ENCODE peak calls at places on chromosomes 4 and X, in four cellular contexts. O is B cell, U is BJ, Y is epithelial cell of proximal tubule. F is an unnamed sample.

GRCh38 chr4:147733614-147734344 is 1.9 kb downstream of the ARHGAP10 start:
- DNase-seq in U (no peak), Y (no peak), O (no peak), F (no peak)

GRCh38 chr4:150242820-150243458 is 164.7 kb downstream of the DCLK2 start:
- DNase-seq in U (no peak), O (peak), Y (no peak), F (peak)

GRCh38 chr4:13657016-13657415 is 29.5 kb upstream of the BOD1L1 start:
- DNase-seq in U (no peak), O (no peak), Y (no peak), F (no peak)

GRCh38 chr4:123092603-123093002 is 170.2 kb upstream of the NUDT6 start:
- DNase-seq in Y (no peak), U (no peak), O (no peak), F (no peak)

GRCh38 chr4:26871611-26872010 is 11.0 kb downstream of the STIM2 start:
- DNase-seq in U (no peak), Y (no peak), O (no peak), F (peak)

GRCh38 chrX:71666240-71667223 is 814 bp upstream of the LOC101059915 start:
- DNase-seq in Y (no peak), O (no peak), U (no peak), F (no peak)

GRCh38 chrX:134548257-134548732 is 88.3 kb downstream of the HPRT1 start:
- DNase-seq in Y (no peak), O (peak), U (no peak), F (no peak)

GRCh38 chr4:25100156-25100555 is 60.1 kb downstream of the SEPSECS start:
- DNase-seq in Y (no peak), O (no peak), U (no peak), F (no peak)

GRCh38 chr4:39576268-39576667 is 49.0 kb upstream of the UGDH start:
- DNase-seq in U (no peak), O (no peak), Y (no peak), F (peak)

GRCh38 chr4:186710521-186711119 is 13.0 kb downstream of the FAT1 start:
- DNase-seq in Y (no peak), O (no peak), U (no peak), F (no peak)

GRCh38 chr4:189912170-189912569 is 28.5 kb upstream of the FRG1 start:
- DNase-seq in O (no peak), U (no peak), Y (no peak), F (no peak)

GRCh38 chr4:77007358-77008230 is 58.0 kb downstream of the SEPTIN11 start:
- DNase-seq in Y (no peak), O (no peak), U (no peak), F (peak)

GRCh38 chrX:11757729-11758399 is at the start of gene MSL3:
- DNase-seq in Y (no peak), O (peak), U (no peak), F (peak)

GRCh38 chrX:129996120-129996519 is 13.7 kb downstream of the BCORL1 start:
- DNase-seq in U (peak), Y (no peak), O (no peak), F (peak)

GRCh38 chr4:46999584-46999983 is 6.2 kb upstream of the GABRA4 start:
- DNase-seq in Y (no peak), U (no peak), O (no peak), F (no peak)

GRCh38 chr4:45147866-45148265 is 421.5 kb upstream of the GNPDA2 start:
- DNase-seq in Y (no peak), U (no peak), O (no peak), F (no peak)

GRCh38 chrX:152865232-152865920 is 32.5 kb upstream of the ZNF185 start:
- DNase-seq in Y (no peak), O (no peak), U (no peak), F (no peak)

GRCh38 chrX:112636951-112637541 is 42.7 kb downstream of the LHFPL1 start:
- DNase-seq in O (no peak), U (peak), Y (no peak), F (peak)

GRCh38 chr4:113293043-113293560 is 243.6 kb downstream of the ANK2 start:
- DNase-seq in O (no peak), U (no peak), Y (no peak), F (peak)

GRCh38 chr4:145679991-145680455 is at the start of gene C4orf51:
- DNase-seq in U (peak), O (no peak), Y (peak), F (peak)

GRCh38 chr4:6008766-6009385 is 9.4 kb downstream of the C4orf50 start:
- DNase-seq in Y (no peak), U (no peak), O (no peak), F (no peak)

GRCh38 chrX:123308663-123309062 is 124.6 kb downstream of the GRIA3 start:
- DNase-seq in U (no peak), Y (no peak), O (no peak), F (no peak)

GRCh38 chrX:152299787-152300186 is 151.3 kb downstream of the GABRA3 start:
- DNase-seq in U (no peak), O (no peak), Y (no peak), F (no peak)

GRCh38 chr4:84050014-84050413 is 449.1 kb downstream of the NKX6-1 start:
- DNase-seq in O (no peak), U (no peak), Y (no peak), F (no peak)

GRCh38 chr4:150139297-150139696 is 61.1 kb downstream of the DCLK2 start:
- DNase-seq in O (no peak), Y (no peak), U (no peak), F (no peak)

GRCh38 chr4:5381981-5382441 is 326.3 kb downstream of the EVC2 start:
- DNase-seq in O (no peak), Y (no peak), U (peak), F (peak)

GRCh38 chrX:71184803-71185495 is 38.1 kb upstream of the GJB1 start:
- DNase-seq in Y (no peak), O (no peak), U (no peak), F (no peak)

GRCh38 chr4:40948017-40948416 is 198.3 kb downstream of the NSUN7 start:
- DNase-seq in Y (no peak), O (no peak), U (no peak), F (no peak)

GRCh38 chrX:133444196-133444595 is 28.9 kb upstream of the GPC4 start:
- DNase-seq in U (no peak), O (no peak), Y (no peak), F (no peak)

GRCh38 chr4:135485371-135485770 is 1283.8 kb upstream of the PABPC4L start:
- DNase-seq in Y (no peak), O (no peak), U (no peak), F (no peak)

GRCh38 chr4:151675366-151676060 is 85.3 kb downstream of the GATB start:
- DNase-seq in O (no peak), U (no peak), Y (peak), F (no peak)

GRCh38 chrX:2677764-2678163 is 13.3 kb upstream of the CD99 start:
- DNase-seq in Y (peak), O (no peak), U (peak), F (peak)

GRCh38 chr4:107989537-107990386 is at the start of gene HADH:
- DNase-seq in Y (no peak), O (peak), U (peak), F (peak)

GRCh38 chrX:134931550-134931949 is 59.2 kb upstream of the SMIM10 start:
- DNase-seq in O (no peak), U (no peak), Y (no peak), F (no peak)

GRCh38 chr4:89110541-89110985 is 770 bp upstream of the TIGD2 start:
- DNase-seq in U (no peak), O (no peak), Y (no peak), F (no peak)

GRCh38 chrX:24231169-24231568 is 81.6 kb downstream of the ZFX start:
- DNase-seq in Y (peak), O (no peak), U (peak), F (peak)

GRCh38 chr4:70734168-70734954 is 12.6 kb downstream of the RUFY3 start:
- DNase-seq in O (peak), U (peak), Y (no peak), F (peak)

GRCh38 chr4:94892051-94892450 is 134.3 kb downstream of the BMPR1B start:
- DNase-seq in O (no peak), Y (no peak), U (no peak), F (no peak)

GRCh38 chr4:163486321-163486720 is 8.2 kb upstream of the TMA16 start:
- DNase-seq in Y (no peak), O (no peak), U (no peak), F (no peak)

GRCh38 chr4:182647901-182648300 is 269.3 kb downstream of the DCTD start:
- DNase-seq in O (no peak), U (no peak), Y (no peak), F (no peak)

GRCh38 chrX:138745215-138745614 is 33.7 kb upstream of the FGF13 start:
- DNase-seq in U (no peak), Y (no peak), O (peak), F (peak)
- TF ChIP-seq CTCF in U (peak), Y (peak), O (peak), F (peak)

DNA sequence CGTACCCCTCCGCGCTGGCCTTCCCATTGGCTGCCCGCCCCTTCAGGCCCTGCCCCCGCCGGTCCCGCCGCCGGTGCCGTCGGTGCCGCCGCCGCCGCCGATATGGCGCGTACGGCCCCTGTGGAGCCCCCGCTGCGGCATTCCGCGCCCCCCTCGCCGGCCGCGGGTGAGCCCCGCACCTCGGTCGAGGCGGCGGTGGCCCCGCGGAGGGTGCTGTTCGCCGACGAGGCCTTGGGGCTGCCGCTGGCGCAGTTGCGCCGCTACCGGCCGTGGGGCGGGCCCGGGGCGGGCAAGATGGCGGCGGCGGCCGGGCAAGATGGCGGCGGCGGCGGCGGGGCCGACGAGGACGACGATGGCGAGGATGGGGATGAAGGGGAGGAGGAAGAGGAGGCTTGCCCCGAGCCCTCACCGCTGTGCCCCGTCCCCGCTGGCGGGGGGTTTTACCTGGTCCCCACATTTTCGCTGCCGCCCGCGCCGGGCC is at the start of gene PPP1R3F:
- DNase-seq in U (no peak), O (no peak), Y (no peak), F (no peak)
- TF ChIP-seq CTCF in U (no peak), O (no peak), Y (no peak), F (no peak)

GRCh38 chr4:1763070-1763549 is 30.0 kb upstream of the FGFR3 start:
- DNase-seq in O (no peak), U (no peak), Y (no peak), F (no peak)

GRCh38 chr4:1765409-1766335 is 27.4 kb upstream of the FGFR3 start:
- DNase-seq in O (no peak), Y (no peak), U (no peak), F (no peak)

GRCh38 chr4:1762264-1763010 is 30.7 kb upstream of the FGFR3 start:
- DNase-seq in U (no peak), O (no peak), Y (no peak), F (no peak)

GRCh38 chr4:1764670-1765069 is 28.4 kb upstream of the FGFR3 start:
- DNase-seq in O (no peak), Y (no peak), U (no peak), F (no peak)

GRCh38 chr4:1763550-1764080 is 29.5 kb upstream of the FGFR3 start:
- DNase-seq in Y (no peak), U (no peak), O (no peak), F (peak)
- TF ChIP-seq CTCF in Y (no peak), U (no peak), O (no peak), F (peak)

DNA sequence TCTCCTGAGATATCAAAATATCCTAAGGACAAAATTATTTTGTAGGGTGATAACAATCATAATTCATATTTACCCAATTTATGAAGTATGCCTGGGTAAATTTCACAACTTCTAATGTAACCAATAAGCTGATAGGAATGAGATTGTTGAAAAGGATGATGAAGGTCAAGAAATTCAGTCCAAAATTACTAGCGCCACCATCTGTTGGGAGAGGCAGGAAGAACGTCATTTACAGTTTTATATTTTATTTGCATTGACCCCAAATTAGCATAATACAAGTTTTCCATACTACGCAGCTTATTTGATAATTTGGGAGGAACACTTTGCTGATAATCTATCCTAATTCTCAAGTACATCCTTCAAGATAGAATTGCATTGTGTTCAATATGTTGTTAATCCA is 78.7 kb downstream of the ATP8A1 start:
- DNase-seq in Y (no peak), O (no peak), U (no peak), F (no peak)
- TF ChIP-seq CTCF in Y (peak), O (no peak), U (no peak), F (no peak)

GRCh38 chrX:139889760-139890159 is 43.1 kb downstream of the ATP11C start:
- DNase-seq in Y (peak), O (no peak), U (no peak), F (peak)
- TF ChIP-seq CTCF in Y (no peak), O (no peak), U (no peak), F (no peak)

GRCh38 chrX:155864655-155865054 is 16.5 kb upstream of the VAMP7 start:
- DNase-seq in O (no peak), Y (no peak), U (no peak), F (peak)
- TF ChIP-seq CTCF in O (no peak), Y (peak), U (peak), F (peak)

F was measured in HFFc6.